ENCODE peak calls at places on chromosomes 2 and 18, in ten cellular contexts. P, B, Q, M, Y, A, G, R, H and Z are unnamed samples.
A peak's percentile ranks its signal among the peaks of the same experiment; 100 is the strongest.

GRCh38 chr2:108825736-108826135 is 39.2 kb downstream of the CCDC138 start:
- DNase-seq in P (no peak), B (no peak), Q (no peak), M (no peak), Y (no peak), A (no peak), G (no peak), R (no peak), H (no peak), Z (no peak)

GRCh38 chr2:29767606-29768335 is 153.6 kb downstream of the ALK start:
- DNase-seq in P (no peak), B (no peak), Q (no peak), M (no peak), Y (no peak), A (no peak), G (no peak), R (no peak), H (no peak), Z (no peak)

GRCh38 chr2:29706171-29706690 is 215.2 kb downstream of the ALK start:
- DNase-seq in P (no peak), B (no peak), Q (no peak), M (no peak), Y (no peak), A (no peak), G (no peak), R (no peak), H (no peak), Z (no peak)

GRCh38 chr2:209458018-209458979 is 34.5 kb downstream of the MAP2 start:
- DNase-seq in P (no peak), B (no peak), Q (no peak), M (no peak), Y (no peak), A (no peak), G (no peak), R (no peak), H (peak; percentile 16), Z (no peak)

GRCh38 chr2:24009680-24010476 is at the start of gene MFSD2B:
- DNase-seq in P (no peak), B (no peak), Q (no peak), M (no peak), Y (no peak), A (no peak), G (no peak), R (no peak), H (peak; percentile 72), Z (no peak)

GRCh38 chr2:159933040-159933726 is 129.2 kb downstream of the PLA2R1 start:
- DNase-seq in P (no peak), B (no peak), Q (no peak), M (no peak), Y (no peak), A (no peak), G (no peak), R (no peak), H (no peak), Z (no peak)

GRCh38 chr18:12315481-12315880 is 7.4 kb downstream of the TUBB6 start:
- DNase-seq in P (no peak), B (no peak), Q (no peak), M (peak; percentile 69), Y (no peak), A (no peak), G (no peak), R (no peak), H (no peak), Z (no peak)

GRCh38 chr2:108923019-108923700 is 65.9 kb downstream of the EDAR start:
- DNase-seq in P (no peak), B (peak; percentile 21), Q (peak; percentile 66), M (peak; percentile 50), Y (no peak), A (no peak), G (no peak), R (no peak), H (no peak), Z (peak; percentile 85)

GRCh38 chr2:71936076-71937030 is 211.3 kb downstream of the CYP26B1 start:
- DNase-seq in P (no peak), B (no peak), Q (no peak), M (no peak), Y (no peak), A (no peak), G (no peak), R (no peak), H (no peak), Z (no peak)

GRCh38 chr2:157418215-157418614 is 25.7 kb downstream of the CYTIP start:
- DNase-seq in P (no peak), B (no peak), Q (no peak), M (no peak), Y (no peak), A (no peak), G (no peak), R (no peak), H (no peak), Z (no peak)
- TF ChIP-seq POLR2AphosphoS5 in P (peak; percentile 71), B (no peak), Q (no peak), M (no peak), Y (no peak), A (no peak), G (no peak), R (no peak), H (no peak), Z (no peak)

DNA sequence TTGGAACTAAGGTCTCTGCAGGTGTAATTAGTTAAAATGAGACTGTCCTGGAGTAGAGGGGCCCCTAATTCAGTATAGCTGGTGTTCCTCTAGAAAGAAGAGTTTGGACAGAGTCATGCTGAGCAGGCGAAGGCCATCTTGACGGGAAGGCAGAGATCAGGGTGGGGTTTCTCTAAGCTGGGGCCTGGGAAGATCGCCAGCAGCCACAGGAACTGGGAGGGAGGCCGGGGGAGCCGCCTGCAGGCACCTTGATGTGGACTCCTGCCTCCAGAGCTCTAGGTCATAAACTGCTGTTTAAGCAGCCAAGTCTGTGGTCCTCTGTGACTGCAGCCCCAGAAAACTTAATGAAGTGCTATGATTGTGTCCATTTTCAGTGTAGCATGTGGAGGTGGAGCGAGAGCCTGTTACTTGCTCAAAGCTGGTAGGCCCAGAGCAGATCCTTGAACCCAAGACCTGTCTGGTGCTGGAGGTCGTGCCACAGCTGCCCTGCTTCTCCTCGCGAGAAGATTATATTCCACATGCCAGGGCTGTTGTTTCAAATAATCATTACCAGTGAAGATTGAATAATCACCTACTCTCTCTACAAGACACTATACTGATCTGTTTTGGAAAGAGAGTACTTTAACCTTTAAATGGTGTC is 105.7 kb downstream of the TPO start:
- DNase-seq in P (no peak), B (no peak), Q (no peak), M (peak; percentile 45), Y (peak; percentile 60), A (no peak), G (no peak), R (no peak), H (no peak), Z (no peak)
- TF ChIP-seq POLR2AphosphoS5 in P (no peak), B (no peak), Q (no peak), M (no peak), Y (no peak), A (no peak), G (no peak), R (no peak), H (no peak), Z (no peak)

GRCh38 chr2:110678457-110679336 is 834 bp upstream of the BUB1 start:
- DNase-seq in P (no peak), B (no peak), Q (peak; percentile 27), M (peak; percentile 67), Y (peak; percentile 18), A (no peak), G (no peak), R (no peak), H (peak; percentile 46), Z (peak; percentile 7)
- TF ChIP-seq POLR2AphosphoS5 in P (no peak), B (no peak), Q (no peak), M (no peak), Y (no peak), A (no peak), G (no peak), R (no peak), H (no peak), Z (no peak)

GRCh38 chr2:201118121-201118956 is 2.4 kb downstream of the CFLAR start:
- DNase-seq in P (no peak), B (peak; percentile 86), Q (peak; percentile 84), M (peak; percentile 93), Y (peak; percentile 92), A (peak; percentile 73), G (no peak), R (peak; percentile 88), H (peak; percentile 88), Z (peak; percentile 94)
- TF ChIP-seq POLR2AphosphoS5 in P (peak; percentile 84), B (peak; percentile 51), Q (peak; percentile 72), M (peak; percentile 64), Y (peak; percentile 82), A (peak; percentile 32), G (peak; percentile 47), R (peak; percentile 53), H (no peak), Z (peak; percentile 66)

GRCh38 chr2:226800941-226801784 is 1.5 kb upstream of the IRS1 start:
- DNase-seq in P (peak; percentile 54), B (no peak), Q (peak; percentile 88), M (peak; percentile 93), Y (peak; percentile 91), A (no peak), G (peak; percentile 96), R (peak; percentile 79), H (peak; percentile 91), Z (peak; percentile 82)
- TF ChIP-seq POLR2AphosphoS5 in P (no peak), B (no peak), Q (peak; percentile 81), M (peak; percentile 84), Y (peak; percentile 85), A (no peak), G (peak; percentile 43), R (peak; percentile 63), H (peak; percentile 79), Z (peak; percentile 79)

GRCh38 chr2:43105586-43106562 is 120.5 kb downstream of the ZFP36L2 start:
- DNase-seq in P (peak; percentile 35), B (peak; percentile 4), Q (peak; percentile 40), M (peak; percentile 90), Y (peak; percentile 65), A (no peak), G (no peak), R (peak; percentile 44), H (peak; percentile 44), Z (peak; percentile 47)
- TF ChIP-seq POLR2AphosphoS5 in P (no peak), B (no peak), Q (no peak), M (peak; percentile 63), Y (peak; percentile 19), A (no peak), G (peak; percentile 38), R (no peak), H (no peak), Z (peak; percentile 53)

GRCh38 chr2:67340118-67341011 is 56.8 kb upstream of the ETAA1 start:
- DNase-seq in P (no peak), B (no peak), Q (no peak), M (no peak), Y (no peak), A (no peak), G (no peak), R (no peak), H (peak; percentile 72), Z (no peak)

GRCh38 chr2:67337903-67338302 is 59.2 kb upstream of the ETAA1 start:
- DNase-seq in P (no peak), B (no peak), Q (no peak), M (no peak), Y (no peak), A (no peak), G (no peak), R (no peak), H (peak; percentile 32), Z (no peak)

GRCh38 chr2:67338601-67339233 is 58.4 kb upstream of the ETAA1 start:
- DNase-seq in P (no peak), B (no peak), Q (no peak), M (no peak), Y (no peak), A (no peak), G (no peak), R (no peak), H (no peak), Z (no peak)

GRCh38 chr2:67341012-67341318 is 56.2 kb upstream of the ETAA1 start:
- DNase-seq in P (no peak), B (no peak), Q (no peak), M (no peak), Y (no peak), A (no peak), G (no peak), R (no peak), H (no peak), Z (no peak)

GRCh38 chr2:67339234-67339885 is 57.8 kb upstream of the ETAA1 start:
- DNase-seq in P (no peak), B (no peak), Q (no peak), M (no peak), Y (no peak), A (no peak), G (no peak), R (no peak), H (peak; percentile 40), Z (no peak)
- TF ChIP-seq POLR2AphosphoS5 in P (no peak), B (no peak), Q (no peak), M (no peak), Y (no peak), A (no peak), G (no peak), R (no peak), H (peak; percentile 50), Z (no peak)